ENCODE peak calls at places on chromosome 17, in five cellular contexts. R is neural progenitor cell, J is mesenchymal stem cell, U is breast epithelium, G is neuronal stem cell. W is an unnamed sample.

GRCh38 chr17:48541574-48542113 is 3.3 kb downstream of the HOXB2 start:
- DNase-seq in R (peak; percentile 53), J (peak; percentile 80), U (peak; percentile 79), G (no peak), W (no peak)

GRCh38 chr17:32625971-32626370 is 139.2 kb downstream of the CDK5R1 start:
- DNase-seq in R (no peak), J (no peak), U (no peak), G (no peak), W (no peak)

GRCh38 chr17:57898487-57899311 is 48.9 kb upstream of the MRPS23 start:
- DNase-seq in R (peak; percentile 94), J (peak; percentile 83), U (no peak), G (peak; percentile 86), W (peak; percentile 61)

GRCh38 chr17:34361478-34362061 is 1.5 kb downstream of the CCL1 start:
- DNase-seq in R (peak; percentile 95), J (peak; percentile 75), U (peak; percentile 90), G (peak; percentile 80), W (peak; percentile 57)

GRCh38 chr17:76527430-76528111 is 9.9 kb downstream of the CYGB start:
- DNase-seq in R (peak; percentile 62), J (peak; percentile 94), U (no peak), G (no peak), W (no peak)

GRCh38 chr17:13302983-13303382 is 285.2 kb upstream of the ELAC2 start:
- DNase-seq in R (no peak), J (no peak), U (no peak), G (no peak), W (no peak)

GRCh38 chr17:40323731-40324650 is 15.0 kb downstream of the RARA start:
- DNase-seq in R (no peak), J (no peak), U (no peak), G (no peak), W (no peak)

GRCh38 chr17:63533433-63534077 is 10.4 kb downstream of the KCNH6 start:
- DNase-seq in R (no peak), J (no peak), U (no peak), G (no peak), W (no peak)

GRCh38 chr17:43745541-43745940 is 13.1 kb downstream of the SOST start:
- DNase-seq in R (peak; percentile 52), J (no peak), U (no peak), G (no peak), W (no peak)

GRCh38 chr17:3989156-3989886 is 25.1 kb upstream of the ATP2A3 start:
- DNase-seq in R (no peak), J (no peak), U (no peak), G (no peak), W (no peak)

GRCh38 chr17:66948061-66948750 is 16.3 kb upstream of the CACNG4 start:
- DNase-seq in R (no peak), J (no peak), U (no peak), G (no peak), W (no peak)

GRCh38 chr17:47808036-47808829 is 13.4 kb downstream of the OSBPL7 start:
- DNase-seq in R (no peak), J (no peak), U (no peak), G (no peak), W (no peak)

GRCh38 chr17:59427996-59428395 is 96.5 kb downstream of the YPEL2 start:
- DNase-seq in R (no peak), J (peak; percentile 61), U (no peak), G (no peak), W (no peak)

GRCh38 chr17:80441133-80441578 is 26.2 kb downstream of the ENDOV start:
- DNase-seq in R (peak; percentile 92), J (peak; percentile 64), U (no peak), G (peak; percentile 77), W (no peak)

GRCh38 chr17:7930841-7931631 is 710 bp downstream of the TRAPPC1 start:
- DNase-seq in R (no peak), J (no peak), U (no peak), G (no peak), W (no peak)

GRCh38 chr17:82832411-82832810 is 7.4 kb downstream of the ZNF750 start:
- DNase-seq in R (no peak), J (no peak), U (no peak), G (no peak), W (no peak)

GRCh38 chr17:35973333-35974260 is 7.7 kb downstream of the CCL16 start:
- DNase-seq in R (no peak), J (peak; percentile 28), U (no peak), G (no peak), W (no peak)

GRCh38 chr17:39729280-39729851 is 966 bp downstream of the MIEN1 start:
- DNase-seq in R (no peak), J (no peak), U (no peak), G (no peak), W (no peak)

GRCh38 chr17:44970136-44970737 is 2.1 kb upstream of the C1QL1 start:
- DNase-seq in R (peak; percentile 81), J (peak; percentile 46), U (no peak), G (no peak), W (no peak)

GRCh38 chr17:67132366-67132765 is 88.0 kb downstream of the CACNG1 start:
- DNase-seq in R (no peak), J (no peak), U (no peak), G (no peak), W (no peak)

GRCh38 chr17:81034779-81035388 is at the start of gene BAIAP2:
- DNase-seq in R (peak; percentile 98), J (peak; percentile 93), U (peak; percentile 98), G (peak; percentile 95), W (peak; percentile 93)

GRCh38 chr17:10127819-10128375 is 70.5 kb downstream of the GAS7 start:
- DNase-seq in R (peak; percentile 73), J (peak; percentile 97), U (no peak), G (no peak), W (peak; percentile 19)

GRCh38 chr17:80491478-80492342 is 15.3 kb upstream of the NPTX1 start:
- DNase-seq in R (peak; percentile 82), J (no peak), U (no peak), G (peak; percentile 70), W (no peak)

GRCh38 chr17:40283662-40284061 is 4.0 kb upstream of the CDC6 start:
- DNase-seq in R (no peak), J (peak; percentile 88), U (no peak), G (no peak), W (no peak)

GRCh38 chr17:68013385-68013784 is 17.1 kb upstream of the C17orf58 start:
- DNase-seq in R (no peak), J (no peak), U (no peak), G (no peak), W (no peak)

GRCh38 chr17:63041722-63042121 is 75.7 kb downstream of the TANC2 start:
- DNase-seq in R (no peak), J (no peak), U (no peak), G (no peak), W (no peak)

GRCh38 chr17:29376667-29377268 is 13.4 kb upstream of the TAOK1 start:
- DNase-seq in R (peak; percentile 81), J (peak; percentile 90), U (no peak), G (peak; percentile 42), W (peak; percentile 58)

GRCh38 chr17:39701012-39701783 is 1.3 kb downstream of the ERBB2 start:
- DNase-seq in R (peak; percentile 30), J (no peak), U (no peak), G (no peak), W (no peak)

GRCh38 chr17:17508019-17508535 is 11.9 kb upstream of the RASD1 start:
- DNase-seq in R (no peak), J (no peak), U (no peak), G (no peak), W (no peak)

GRCh38 chr17:56011406-56012131 is 141.7 kb upstream of the ANKFN1 start:
- DNase-seq in R (no peak), J (no peak), U (no peak), G (no peak), W (no peak)

GRCh38 chr17:38453951-38454421 is 25.7 kb downstream of the ARHGAP23 start:
- DNase-seq in R (peak; percentile 45), J (peak; percentile 60), U (no peak), G (no peak), W (peak; percentile 54)

GRCh38 chr17:14165672-14166071 is 71.0 kb downstream of the CDRT15 start:
- DNase-seq in R (no peak), J (no peak), U (no peak), G (no peak), W (no peak)

GRCh38 chr17:8357910-8358309 is 18.3 kb downstream of the ODF4 start:
- DNase-seq in R (no peak), J (no peak), U (no peak), G (no peak), W (no peak)

GRCh38 chr17:55343900-55344513 is 77.6 kb downstream of the MMD start:
- DNase-seq in R (no peak), J (no peak), U (no peak), G (no peak), W (no peak)

GRCh38 chr17:5011928-5012327 is 14.2 kb downstream of the KIF1C start:
- DNase-seq in R (no peak), J (peak; percentile 26), U (no peak), G (no peak), W (no peak)

GRCh38 chr17:43669971-43670644 is 8.4 kb upstream of the MEOX1 start:
- DNase-seq in R (no peak), J (no peak), U (no peak), G (no peak), W (no peak)

GRCh38 chr17:1644493-1645206 is 882 bp downstream of the SCARF1 start:
- DNase-seq in R (no peak), J (peak; percentile 69), U (no peak), G (no peak), W (no peak)
- H3K27ac ChIP-seq in R (no peak overlapping the region), J (no peak overlapping the region), U (no peak overlapping the region), G (no peak overlapping the region), W (peak overlapping the region; percentile 42)

GRCh38 chr17:2713881-2714280 is 2.3 kb upstream of the CLUH start:
- DNase-seq in R (no peak), J (no peak), U (no peak), G (no peak), W (no peak)

GRCh38 chr17:2710075-2710803 is 1.3 kb downstream of the CLUH start:
- DNase-seq in R (no peak), J (peak; percentile 30), U (no peak), G (no peak), W (no peak)

GRCh38 chr17:2711608-2712299 is at the start of gene CLUH:
- DNase-seq in R (peak; percentile 86), J (peak; percentile 97), U (peak; percentile 96), G (peak; percentile 70), W (peak; percentile 93)

GRCh38 chr17:2710804-2711607 is 558 bp downstream of the CLUH start:
- DNase-seq in R (peak; percentile 70), J (peak; percentile 45), U (no peak), G (no peak), W (no peak)

GRCh38 chr17:2712300-2713043 is 908 bp upstream of the CLUH start:
- DNase-seq in R (no peak), J (no peak), U (no peak), G (no peak), W (no peak)
- H3K27ac ChIP-seq in R (no peak overlapping the region), J (no peak overlapping the region), U (peak overlapping the region; percentile 93), G (no peak overlapping the region), W (peak overlapping the region; percentile 93)

GRCh38 chr17:28346199-28346580 is 10.6 kb downstream of the TNFAIP1 start:
- DNase-seq in R (peak; percentile 26), J (no peak), U (no peak), G (no peak), W (no peak)
- H3K27ac ChIP-seq in R (no peak overlapping the region), J (peak overlapping the region; percentile 91), U (peak overlapping the region; percentile 78), G (no peak overlapping the region), W (no peak overlapping the region)

GRCh38 chr17:41681776-41682175 is 6.9 kb upstream of the EIF1 start:
- DNase-seq in R (no peak), J (no peak), U (no peak), G (no peak), W (no peak)
- H3K27ac ChIP-seq in R (no peak overlapping the region), J (no peak overlapping the region), U (no peak overlapping the region), G (no peak overlapping the region), W (no peak overlapping the region)

W was measured in substantia nigra.